ENCODE peak calls at places on chromosomes 2 and 18, in four cellular contexts. V is A549, Y is B cell, G is hypothalamus. A is an unnamed sample.

GRCh38 chr2:242020196-242021004 is 150.9 kb downstream of the RTP5 start:
- DNase-seq in V (peak), Y (peak), G (no peak), A (peak)

GRCh38 chr18:25349131-25349925 is 2.6 kb downstream of the ZNF521 start:
- DNase-seq in G (peak), V (no peak), Y (peak), A (no peak)

GRCh38 chr2:241009601-241010530 is 11.4 kb downstream of the SNED1 start:
- DNase-seq in G (peak), V (no peak), Y (no peak), A (no peak)

GRCh38 chr18:22348521-22349316 is 69.0 kb downstream of the CTAGE1 start:
- DNase-seq in V (peak), Y (no peak), G (no peak), A (no peak)

GRCh38 chr18:11981633-11982366 is 493 bp downstream of the IMPA2 start:
- DNase-seq in Y (peak), G (no peak), V (no peak), A (no peak)

GRCh38 chr2:9364791-9365497 is 58.4 kb downstream of the ITGB1BP1 start:
- DNase-seq in G (no peak), Y (no peak), V (no peak), A (no peak)

GRCh38 chr2:150911766-150912280 is 349.8 kb downstream of the RBM43 start:
- DNase-seq in G (no peak), V (peak), Y (no peak), A (no peak)

GRCh38 chr2:162114291-162114690 is 37.8 kb downstream of the GCG start:
- DNase-seq in G (no peak), V (no peak), Y (no peak), A (no peak)

GRCh38 chr18:54946149-54946581 is 13.1 kb downstream of the CCDC68 start:
- DNase-seq in G (no peak), V (peak), Y (peak), A (peak)

GRCh38 chr18:25365242-25365641 is 13.3 kb upstream of the ZNF521 start:
- DNase-seq in G (no peak), V (no peak), Y (no peak), A (no peak)

GRCh38 chr2:219823566-219823965 is 196.1 kb downstream of the SLC4A3 start:
- DNase-seq in V (no peak), Y (no peak), G (no peak), A (no peak)

GRCh38 chr2:9761547-9761946 is 81.7 kb upstream of the TAF1B start:
- DNase-seq in V (no peak), Y (no peak), G (no peak), A (no peak)

GRCh38 chr2:231928481-231928880 is 2.3 kb upstream of the NPPC start:
- DNase-seq in Y (no peak), G (no peak), V (peak), A (no peak)

GRCh38 chr2:70668911-70669310 is 99.1 kb downstream of the ADD2 start:
- DNase-seq in G (no peak), Y (no peak), V (no peak), A (no peak)

GRCh38 chr2:7933665-7934064 is 748.2 kb upstream of the ID2 start:
- DNase-seq in V (no peak), G (no peak), Y (no peak), A (no peak)

A was measured in K562.